ENCODE peak calls at places on chromosomes 4 and X, in eight cellular contexts. T, S, C, P, D, N, H and V are unnamed samples.

GRCh38 chrX:1592863-1593201 is 1.4 kb downstream of the AKAP17A start:
- DNase-seq in D (no peak), T (no peak), H (no peak), S (no peak), P (peak; percentile 92), N (no peak), C (no peak), V (no peak)

GRCh38 chrX:72712094-72712755 is 1.9 kb downstream of the PHKA1 start:
- DNase-seq in S (no peak), D (no peak), N (no peak), C (no peak), T (no peak), H (peak; percentile 33), P (peak; percentile 76), V (no peak)

GRCh38 chr4:76582074-76582816 is 147.2 kb downstream of the SHROOM3 start:
- DNase-seq in C (no peak), P (no peak), D (no peak), T (no peak), H (no peak), N (no peak), S (no peak), V (no peak)

GRCh38 chr4:121711263-121712000 is 14.7 kb upstream of the ANXA5 start:
- DNase-seq in P (peak; percentile 44), S (peak; percentile 97), C (peak; percentile 88), N (peak; percentile 98), D (peak; percentile 83), H (peak; percentile 97), T (no peak), V (peak; percentile 92)

GRCh38 chr4:152667781-152668180 is 12.0 kb downstream of the TMEM154 start:
- DNase-seq in D (no peak), T (no peak), N (no peak), C (no peak), S (no peak), H (no peak), P (no peak), V (no peak)

GRCh38 chrX:3678287-3678686 is 35.2 kb downstream of the PRKX start:
- DNase-seq in T (no peak), D (no peak), S (no peak), H (peak; percentile 18), N (no peak), P (no peak), C (no peak), V (no peak)

GRCh38 chr4:125433453-125433852 is 118.7 kb downstream of the FAT4 start:
- DNase-seq in N (peak; percentile 21), S (peak; percentile 46), H (peak; percentile 58), C (no peak), P (no peak), D (no peak), T (no peak), V (no peak)

GRCh38 chrX:31266172-31267076 is 194.6 kb upstream of the FTHL17 start:
- DNase-seq in T (no peak), D (peak; percentile 63), S (peak; percentile 47), H (peak; percentile 24), N (no peak), C (peak; percentile 62), P (peak; percentile 51), V (no peak)

GRCh38 chr4:6574747-6575502 is at the start of gene MAN2B2:
- DNase-seq in H (peak; percentile 63), D (peak; percentile 89), T (peak; percentile 46), N (peak; percentile 25), C (peak; percentile 90), S (peak; percentile 85), P (peak; percentile 66), V (peak; percentile 53)

GRCh38 chr4:158621729-158622128 is 50.0 kb downstream of the C4orf46 start:
- DNase-seq in N (no peak), S (no peak), T (no peak), D (no peak), P (no peak), C (no peak), H (no peak), V (no peak)

GRCh38 chr4:39502034-39502658 is 25.1 kb downstream of the UGDH start:
- DNase-seq in H (peak; percentile 79), P (no peak), T (no peak), N (peak; percentile 43), S (peak; percentile 81), C (no peak), D (no peak), V (no peak)

GRCh38 chrX:74246524-74246923 is 57.5 kb upstream of the ZCCHC13 start:
- DNase-seq in P (no peak), S (peak; percentile 52), N (no peak), D (no peak), C (no peak), T (no peak), H (no peak), V (no peak)

GRCh38 chr4:121690001-121690400 is 6.8 kb downstream of the ANXA5 start:
- DNase-seq in N (no peak), H (peak; percentile 66), C (no peak), T (no peak), P (no peak), D (no peak), S (peak; percentile 79), V (no peak)

GRCh38 chrX:81201692-81202412 is at the start of the genes HMGN5 and SH3BGRL:
- DNase-seq in C (peak; percentile 81), H (peak; percentile 91), T (peak; percentile 12), N (peak; percentile 69), S (peak; percentile 85), D (peak; percentile 69), P (peak; percentile 97), V (peak; percentile 67)

GRCh38 chrX:44748014-44748413 is 95.8 kb upstream of the DUSP21 start:
- DNase-seq in S (peak; percentile 32), D (no peak), N (no peak), T (no peak), H (peak; percentile 7), P (no peak), C (no peak), V (peak; percentile 53)

GRCh38 chrX:41291309-41291708 is 42.7 kb upstream of the DDX3X start:
- DNase-seq in N (no peak), C (no peak), T (no peak), S (no peak), D (no peak), H (no peak), P (no peak), V (no peak)

GRCh38 chr4:101102114-101102752 is 245.1 kb downstream of the PPP3CA start:
- DNase-seq in H (peak; percentile 95), P (peak; percentile 39), S (peak; percentile 71), T (no peak), C (peak; percentile 62), N (peak; percentile 89), D (no peak), V (no peak)

GRCh38 chr4:188986271-188986689 is 847.0 kb downstream of the TRIML1 start:
- DNase-seq in S (peak; percentile 57), P (no peak), C (no peak), H (peak; percentile 83), D (no peak), N (peak; percentile 47), T (no peak), V (no peak)

GRCh38 chr4:77473509-77473908 is 132.1 kb upstream of the CXCL13 start:
- DNase-seq in T (no peak), D (peak; percentile 16), S (peak; percentile 3), C (no peak), N (no peak), P (peak; percentile 50), H (no peak), V (peak; percentile 48)

GRCh38 chr4:7805533-7806079 is 134.1 kb downstream of the AFAP1 start:
- DNase-seq in C (peak; percentile 49), N (peak; percentile 92), T (no peak), P (no peak), H (peak; percentile 93), S (peak; percentile 95), D (no peak), V (no peak)

GRCh38 chrX:50432760-50433377 is 37.8 kb downstream of the DGKK start:
- DNase-seq in C (no peak), T (no peak), H (no peak), S (no peak), N (no peak), D (peak; percentile 9), P (no peak), V (no peak)

GRCh38 chr4:33429971-33430370 is 2709.8 kb downstream of the PCDH7 start:
- DNase-seq in H (no peak), P (no peak), S (no peak), C (no peak), T (no peak), N (no peak), D (no peak), V (no peak)

GRCh38 chr4:125313497-125313896 is 1.3 kb upstream of the FAT4 start:
- DNase-seq in H (peak; percentile 93), S (peak; percentile 82), T (no peak), P (peak; percentile 88), N (peak; percentile 81), C (no peak), D (peak; percentile 19), V (peak; percentile 72)

GRCh38 chrX:13938053-13938765 is 91.5 kb downstream of the GEMIN8 start:
- DNase-seq in H (no peak), S (peak; percentile 2), D (peak; percentile 75), N (no peak), T (no peak), C (peak; percentile 12), P (peak; percentile 28), V (no peak)

GRCh38 chr4:27050731-27051130 is 190.1 kb downstream of the STIM2 start:
- DNase-seq in P (no peak), T (no peak), S (no peak), N (no peak), C (no peak), D (no peak), H (no peak), V (no peak)